ENCODE peak calls at places on chromosomes 11 and 22, in five cellular contexts. X, C, T, I and G are unnamed samples.

GRCh38 chr22:37681001-37681424 is 5.1 kb upstream of the NOL12 start:
- DNase-seq in X (no peak), C (no peak), T (no peak), I (no peak), G (no peak)

GRCh38 chr11:61499816-61500491 is 8.6 kb upstream of the LRRC10B start:
- DNase-seq in X (no peak), C (peak), T (no peak), I (no peak), G (no peak)

GRCh38 chr11:59208956-59209355 is 3.8 kb downstream of the MPEG1 start:
- DNase-seq in X (no peak), C (no peak), T (no peak), I (no peak), G (no peak)

GRCh38 chr11:115613986-115614625 is 109.9 kb upstream of the CADM1 start:
- DNase-seq in X (no peak), C (no peak), T (no peak), I (no peak), G (no peak)

GRCh38 chr22:44723801-44724200 is 21.8 kb downstream of the PRR5 start:
- DNase-seq in X (no peak), C (no peak), T (no peak), I (peak), G (no peak)

GRCh38 chr11:1674879-1675235 is 22.1 kb upstream of the KRTAP5-6 start:
- DNase-seq in X (no peak), C (no peak), T (no peak), I (no peak), G (no peak)

GRCh38 chr11:295351-296205 is 3.7 kb downstream of the IFITM5 start:
- DNase-seq in X (peak), C (peak), T (peak), I (no peak), G (no peak)

GRCh38 chr11:107969219-107969618 is 39.5 kb upstream of the CUL5 start:
- DNase-seq in X (no peak), C (no peak), T (no peak), I (peak), G (no peak)

GRCh38 chr11:93537022-93537421 is 6.2 kb downstream of the SMCO4 start:
- DNase-seq in X (peak), C (no peak), T (peak), I (no peak), G (no peak)

DNA sequence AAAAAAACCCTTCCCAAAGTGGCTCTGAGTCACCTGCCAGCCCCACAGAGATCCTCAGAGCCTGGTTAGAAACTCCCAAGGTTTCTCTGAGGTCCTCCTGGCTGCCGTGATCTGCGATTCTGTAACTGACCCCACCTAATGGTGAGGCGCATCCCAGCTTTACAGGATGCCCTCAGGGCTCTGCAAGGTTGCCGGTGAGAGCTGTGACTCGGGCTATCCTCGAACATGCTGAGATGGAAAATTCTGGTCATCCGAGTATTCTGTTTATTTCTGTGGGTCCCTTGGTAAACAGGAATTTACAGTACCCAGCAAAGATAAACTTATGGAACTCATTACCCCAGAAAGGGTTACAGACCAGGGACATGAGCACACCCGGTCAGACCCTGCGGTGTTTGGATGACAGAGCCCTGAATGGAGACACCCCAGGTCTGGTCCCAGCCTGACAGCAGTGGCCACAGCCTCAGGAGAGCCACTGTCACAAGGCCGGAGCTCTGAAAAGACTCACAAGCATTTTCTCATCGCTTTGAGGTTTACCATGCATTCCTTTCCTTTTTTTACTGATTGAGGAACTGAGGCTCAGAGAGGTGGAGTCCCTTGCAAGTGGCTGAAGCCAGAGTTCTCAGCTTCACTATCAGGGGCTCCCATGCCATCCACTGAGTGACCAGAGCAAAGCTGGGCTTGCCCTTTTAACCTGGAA is 22.2 kb downstream of the LIF start:
- DNase-seq in X (no peak), C (no peak), T (no peak), I (peak), G (no peak)
- TF ChIP-seq CTCF in X (no peak), C (peak), T (no peak), I (peak), G (no peak)

DNA sequence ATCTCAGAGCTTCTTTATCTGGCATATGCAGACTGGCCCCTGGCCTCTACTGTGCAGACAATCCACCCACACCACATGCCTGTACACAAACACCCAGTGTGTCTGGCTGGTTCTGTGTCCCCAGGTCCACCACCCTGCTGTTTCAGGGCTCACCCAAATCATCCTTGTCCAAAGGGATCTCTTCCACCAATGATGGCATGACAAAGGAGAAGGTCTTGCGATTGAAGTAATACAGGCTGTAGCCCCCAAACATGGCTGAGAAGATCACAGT is 1.7 kb downstream of the SLC37A4 start:
- DNase-seq in X (peak), C (peak), T (no peak), I (no peak), G (no peak)
- H3K4me3 ChIP-seq in X (no peak), C (peak), T (peak), I (no peak), G (peak)

GRCh38 chr22:39281126-39281525 is 36.3 kb upstream of the PDGFB start:
- DNase-seq in X (no peak), C (no peak), T (no peak), I (no peak), G (no peak)
- TF ChIP-seq CTCF in X (no peak), C (no peak), T (no peak), I (no peak), G (no peak)

GRCh38 chr11:65310215-65310614 is 4.5 kb upstream of the CDC42EP2 start:
- DNase-seq in X (no peak), C (no peak), T (peak), I (no peak), G (no peak)
- H3K4me3 ChIP-seq in X (no peak), C (no peak), T (no peak), I (no peak), G (no peak)